ENCODE peak calls at places on chromosomes 5 and 9, in seven cellular contexts. One of them, this sample, is unnamed.

GRCh38 chr5:81506378-81506777 is 112.4 kb upstream of the ACOT12 start:
- DNase-seq in mesendoderm: no peak
- DNase-seq in mesenchymal stem cell: no peak
- DNase-seq in IMR-90: no peak
- DNase-seq in H1: no peak
- DNase-seq in trophoblast cell: no peak
- DNase-seq in H9: no peak
- DNase-seq in this sample: no peak

GRCh38 chr9:35798658-35799366 is 7.4 kb downstream of the NPR2 start:
- DNase-seq in H9: no peak
- DNase-seq in IMR-90: peak; percentile 76
- DNase-seq in mesenchymal stem cell: peak; percentile 58
- DNase-seq in trophoblast cell: peak; percentile 48
- DNase-seq in mesendoderm: peak; percentile 92
- DNase-seq in H1: no peak
- DNase-seq in this sample: no peak

GRCh38 chr9:84788803-84789462 is 119.4 kb downstream of the NTRK2 start:
- DNase-seq in IMR-90: no peak
- DNase-seq in mesenchymal stem cell: no peak
- DNase-seq in H9: no peak
- DNase-seq in mesendoderm: no peak
- DNase-seq in H1: no peak
- DNase-seq in trophoblast cell: peak; percentile 50
- DNase-seq in this sample: no peak

GRCh38 chr5:37836173-37837100 is 3.4 kb downstream of the GDNF start:
- DNase-seq in trophoblast cell: peak; percentile 34
- DNase-seq in mesenchymal stem cell: peak; percentile 57
- DNase-seq in mesendoderm: peak; percentile 51
- DNase-seq in H9: peak; percentile 63
- DNase-seq in H1: peak; percentile 77
- DNase-seq in IMR-90: peak; percentile 29
- DNase-seq in this sample: no peak

GRCh38 chr9:122126340-122127333 is 32.9 kb downstream of the NDUFA8 start:
- DNase-seq in mesenchymal stem cell: peak; percentile 52
- DNase-seq in trophoblast cell: peak; percentile 60
- DNase-seq in IMR-90: peak; percentile 51
- DNase-seq in H1: peak; percentile 74
- DNase-seq in mesendoderm: peak; percentile 91
- DNase-seq in H9: peak; percentile 71
- DNase-seq in this sample: no peak

GRCh38 chr5:137091473-137091872 is 407.7 kb downstream of the SPOCK1 start:
- DNase-seq in mesendoderm: peak; percentile 65
- DNase-seq in IMR-90: no peak
- DNase-seq in H1: no peak
- DNase-seq in trophoblast cell: no peak
- DNase-seq in H9: peak; percentile 61
- DNase-seq in mesenchymal stem cell: no peak
- DNase-seq in this sample: no peak

GRCh38 chr5:154801083-154801482 is 45.9 kb downstream of the LARP1 start:
- DNase-seq in IMR-90: peak; percentile 90
- DNase-seq in mesenchymal stem cell: no peak
- DNase-seq in H9: no peak
- DNase-seq in H1: no peak
- DNase-seq in mesendoderm: no peak
- DNase-seq in trophoblast cell: no peak
- DNase-seq in this sample: no peak

GRCh38 chr9:119349548-119349947 is 19.7 kb downstream of the BRINP1 start:
- DNase-seq in mesenchymal stem cell: no peak
- DNase-seq in IMR-90: no peak
- DNase-seq in trophoblast cell: no peak
- DNase-seq in H1: no peak
- DNase-seq in mesendoderm: peak; percentile 79
- DNase-seq in H9: peak; percentile 52
- DNase-seq in this sample: peak; percentile 29

GRCh38 chr9:129036923-129037766 is 719 bp downstream of the MIGA2 start:
- DNase-seq in trophoblast cell: no peak
- DNase-seq in IMR-90: no peak
- DNase-seq in H9: no peak
- DNase-seq in mesenchymal stem cell: no peak
- DNase-seq in mesendoderm: no peak
- DNase-seq in H1: no peak
- DNase-seq in this sample: no peak

GRCh38 chr5:179914032-179914755 is 6.5 kb upstream of the TBC1D9B start:
- DNase-seq in H9: no peak
- DNase-seq in mesenchymal stem cell: peak; percentile 42
- DNase-seq in H1: no peak
- DNase-seq in mesendoderm: peak; percentile 40
- DNase-seq in trophoblast cell: peak; percentile 51
- DNase-seq in IMR-90: peak; percentile 53
- DNase-seq in this sample: no peak

GRCh38 chr9:123469231-123469630 is 113.2 kb downstream of the CRB2 start:
- DNase-seq in IMR-90: no peak
- DNase-seq in mesenchymal stem cell: no peak
- DNase-seq in mesendoderm: no peak
- DNase-seq in H1: no peak
- DNase-seq in H9: no peak
- DNase-seq in trophoblast cell: no peak
- DNase-seq in this sample: no peak

GRCh38 chr5:72878854-72879253 is 62.4 kb downstream of the TNPO1 start:
- DNase-seq in mesendoderm: no peak
- DNase-seq in mesenchymal stem cell: no peak
- DNase-seq in H1: no peak
- DNase-seq in H9: no peak
- DNase-seq in IMR-90: no peak
- DNase-seq in trophoblast cell: no peak
- DNase-seq in this sample: no peak

GRCh38 chr5:132662925-132663770 is 5.2 kb downstream of the IL13 start:
- DNase-seq in H9: no peak
- DNase-seq in mesenchymal stem cell: peak; percentile 49
- DNase-seq in mesendoderm: peak; percentile 46
- DNase-seq in H1: no peak
- DNase-seq in trophoblast cell: no peak
- DNase-seq in IMR-90: peak; percentile 21
- DNase-seq in this sample: no peak

GRCh38 chr5:145903862-145904261 is 31.0 kb upstream of the GRXCR2 start:
- DNase-seq in mesendoderm: no peak
- DNase-seq in H9: no peak
- DNase-seq in IMR-90: peak; percentile 63
- DNase-seq in mesenchymal stem cell: no peak
- DNase-seq in trophoblast cell: no peak
- DNase-seq in H1: no peak
- DNase-seq in this sample: no peak

GRCh38 chr9:114016101-114016500 is 62.0 kb downstream of the AMBP start:
- DNase-seq in trophoblast cell: no peak
- DNase-seq in H9: no peak
- DNase-seq in H1: no peak
- DNase-seq in IMR-90: no peak
- DNase-seq in mesendoderm: no peak
- DNase-seq in mesenchymal stem cell: no peak
- DNase-seq in this sample: no peak

GRCh38 chr9:73125651-73126050 is 26.0 kb upstream of the ANXA1 start:
- DNase-seq in mesenchymal stem cell: no peak
- DNase-seq in trophoblast cell: no peak
- DNase-seq in IMR-90: peak; percentile 70
- DNase-seq in mesendoderm: no peak
- DNase-seq in H9: no peak
- DNase-seq in H1: no peak
- DNase-seq in this sample: no peak

DNA sequence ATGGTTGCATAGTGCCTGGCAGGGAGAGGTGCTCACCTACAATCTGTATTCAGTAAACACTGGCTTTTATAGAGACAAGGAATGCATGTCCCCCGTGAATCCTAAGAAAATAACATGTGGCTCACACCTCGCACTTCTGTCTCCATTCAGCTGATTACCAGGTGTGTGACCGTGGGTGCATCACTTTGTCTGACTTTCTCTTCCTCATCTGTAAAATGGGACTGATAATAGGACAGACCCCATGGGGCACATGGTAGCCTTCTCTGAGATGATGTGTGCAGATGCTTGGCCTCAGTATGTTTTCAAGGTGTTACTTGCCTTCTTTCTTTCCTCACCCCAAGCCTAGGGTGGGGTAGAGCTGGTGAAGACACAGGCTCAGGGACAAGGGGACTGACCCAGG is 6.3 kb downstream of the CXXC5 start:
- DNase-seq in mesendoderm: no peak
- DNase-seq in H9: no peak
- DNase-seq in H1: no peak
- DNase-seq in trophoblast cell: no peak
- DNase-seq in mesenchymal stem cell: no peak
- DNase-seq in IMR-90: no peak
- DNase-seq in this sample: no peak
- H3K9ac ChIP-seq in mesendoderm: peak overlapping the region; percentile 13
- H3K9ac ChIP-seq in H9: no peak overlapping the region
- H3K9ac ChIP-seq in H1: no peak overlapping the region
- H3K9ac ChIP-seq in trophoblast cell: no peak overlapping the region
- H3K9ac ChIP-seq in mesenchymal stem cell: peak overlapping the region; percentile 85
- H3K9ac ChIP-seq in IMR-90: no peak overlapping the region
- H3K9ac ChIP-seq in this sample: peak overlapping the region; percentile 72

GRCh38 chr9:136396219-136396515 is 3.8 kb downstream of the SNAPC4 start:
- DNase-seq in trophoblast cell: no peak
- DNase-seq in IMR-90: no peak
- DNase-seq in mesendoderm: no peak
- DNase-seq in H9: no peak
- DNase-seq in H1: no peak
- DNase-seq in mesenchymal stem cell: no peak
- DNase-seq in this sample: no peak
- H3K23ac ChIP-seq in trophoblast cell: no peak overlapping the region
- H3K23ac ChIP-seq in IMR-90: no peak overlapping the region
- H3K23ac ChIP-seq in mesendoderm: no peak overlapping the region
- H3K23ac ChIP-seq in H9: no peak overlapping the region
- H3K23ac ChIP-seq in H1: no peak overlapping the region
- H3K23ac ChIP-seq in mesenchymal stem cell: no peak overlapping the region
- H3K23ac ChIP-seq in this sample: no peak overlapping the region

DNA sequence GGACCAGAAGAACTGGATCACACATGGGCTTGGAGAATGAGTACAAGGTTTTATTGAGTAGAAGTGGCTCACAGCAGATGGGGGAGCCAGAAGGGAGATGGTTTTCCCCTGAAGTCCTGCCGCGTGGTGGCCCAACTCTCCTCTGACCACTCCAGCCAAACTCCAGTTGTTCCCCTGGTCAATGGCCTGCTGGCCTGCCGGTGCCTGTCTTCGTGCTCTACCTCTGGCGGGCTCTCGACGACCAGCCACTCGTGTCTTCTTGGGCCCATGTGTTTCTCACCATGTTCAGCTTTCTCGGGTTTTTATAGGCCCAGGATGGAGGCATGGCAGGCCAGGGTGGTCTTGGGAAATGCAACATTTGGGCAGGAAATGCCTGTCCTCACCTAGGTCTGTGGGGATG is 519.6 kb downstream of the CYLC2 start:
- DNase-seq in H9: no peak
- DNase-seq in trophoblast cell: no peak
- DNase-seq in mesendoderm: no peak
- DNase-seq in mesenchymal stem cell: no peak
- DNase-seq in H1: no peak
- DNase-seq in IMR-90: no peak
- DNase-seq in this sample: no peak
- H2BK120ac ChIP-seq in H9: no peak overlapping the region
- H2BK120ac ChIP-seq in trophoblast cell: no peak overlapping the region
- H2BK120ac ChIP-seq in mesendoderm: no peak overlapping the region
- H2BK120ac ChIP-seq in mesenchymal stem cell: no peak overlapping the region
- H2BK120ac ChIP-seq in H1: no peak overlapping the region
- H2BK120ac ChIP-seq in IMR-90: no peak overlapping the region
- H2BK120ac ChIP-seq in this sample: no peak overlapping the region

DNA sequence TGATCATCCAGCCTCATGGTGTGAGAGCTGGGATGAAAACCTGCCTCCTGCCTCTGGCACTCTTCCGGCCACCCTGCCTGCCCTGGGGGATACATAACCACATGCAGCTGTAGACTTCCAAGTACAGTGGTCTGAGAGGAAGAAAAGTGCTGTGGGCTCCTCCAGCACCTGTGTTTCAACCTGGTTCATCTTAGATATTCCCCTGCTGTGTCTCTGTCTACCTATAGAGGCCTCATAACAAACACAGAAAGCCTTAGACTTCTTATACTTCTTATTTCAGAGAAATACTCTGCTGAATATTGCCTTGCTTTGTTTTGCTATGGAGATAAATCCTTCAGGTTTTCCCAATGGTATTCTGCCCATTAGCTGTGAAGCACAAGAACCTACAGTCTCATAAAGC is 19.6 kb upstream of the TNFAIP8 start:
- DNase-seq in IMR-90: no peak
- DNase-seq in H9: no peak
- DNase-seq in H1: no peak
- DNase-seq in mesenchymal stem cell: no peak
- DNase-seq in trophoblast cell: no peak
- DNase-seq in mesendoderm: no peak
- DNase-seq in this sample: no peak
- H3K9ac ChIP-seq in IMR-90: no peak overlapping the region
- H3K9ac ChIP-seq in H9: no peak overlapping the region
- H3K9ac ChIP-seq in H1: no peak overlapping the region
- H3K9ac ChIP-seq in mesenchymal stem cell: no peak overlapping the region
- H3K9ac ChIP-seq in trophoblast cell: no peak overlapping the region
- H3K9ac ChIP-seq in mesendoderm: no peak overlapping the region
- H3K9ac ChIP-seq in this sample: no peak overlapping the region

GRCh38 chr5:151619812-151620462 is 28.8 kb upstream of the FAT2 start:
- DNase-seq in H9: peak; percentile 73
- DNase-seq in IMR-90: no peak
- DNase-seq in trophoblast cell: peak; percentile 42
- DNase-seq in mesendoderm: peak; percentile 95
- DNase-seq in H1: peak; percentile 60
- DNase-seq in mesenchymal stem cell: no peak
- DNase-seq in this sample: peak; percentile 48
- H3K23ac ChIP-seq in H9: no peak overlapping the region
- H3K23ac ChIP-seq in IMR-90: no peak overlapping the region
- H3K23ac ChIP-seq in trophoblast cell: no peak overlapping the region
- H3K23ac ChIP-seq in mesendoderm: no peak overlapping the region
- H3K23ac ChIP-seq in H1: no peak overlapping the region
- H3K23ac ChIP-seq in mesenchymal stem cell: no peak overlapping the region
- H3K23ac ChIP-seq in this sample: no peak overlapping the region